ENCODE peak calls at places on chromosome 14, in nine cellular contexts. P is nucleus accumbens; X is CD8-positive, alpha-beta memory T cell; O is frontal cortex; T is central memory CD4-positive, alpha-beta T cell; D is astrocyte of the spinal cord; S is right lobe of liver; R is anterior cingulate cortex; Z is left colon. F is an unnamed sample.

GRCh38 chr14:88422919-88423318 is 37.5 kb downstream of the SPATA7 start:
- DNase-seq in P (no peak), X (no peak), O (no peak), T (no peak), D (peak; percentile 46), S (no peak), R (no peak), Z (no peak), F (peak; percentile 51)

GRCh38 chr14:51442513-51443175 is 202.6 kb downstream of the TMX1 start:
- DNase-seq in P (no peak), X (no peak), O (no peak), T (no peak), D (peak; percentile 97), S (no peak), R (no peak), Z (no peak), F (peak; percentile 98)

GRCh38 chr14:88482524-88482923 is 72.3 kb downstream of the PTPN21 start:
- DNase-seq in P (no peak), X (no peak), O (no peak), T (no peak), D (no peak), S (no peak), R (no peak), Z (no peak), F (no peak)

GRCh38 chr14:72679106-72679505 is 214.8 kb downstream of the DPF3 start:
- DNase-seq in P (no peak), X (no peak), O (peak; percentile 37), T (no peak), D (peak; percentile 54), S (no peak), R (no peak), Z (no peak), F (no peak)

GRCh38 chr14:31921741-31922140 is 155.4 kb upstream of the ARHGAP5 start:
- DNase-seq in P (no peak), X (no peak), O (no peak), T (no peak), D (no peak), S (no peak), R (no peak), Z (no peak), F (no peak)

GRCh38 chr14:64788706-64789105 is 84.5 kb downstream of the PLEKHG3 start:
- DNase-seq in P (no peak), X (no peak), O (no peak), T (no peak), D (peak; percentile 88), S (no peak), R (no peak), Z (no peak), F (peak; percentile 94)

GRCh38 chr14:94284221-94284620 is 8.8 kb downstream of the SERPINA10 start:
- DNase-seq in P (no peak), X (no peak), O (no peak), T (no peak), D (peak; percentile 23), S (no peak), R (no peak), Z (no peak), F (no peak)

GRCh38 chr14:87996276-87996592 is 3.3 kb upstream of the GALC start:
- DNase-seq in P (no peak), X (no peak), O (no peak), T (no peak), D (no peak), S (no peak), R (no peak), Z (no peak), F (no peak)

GRCh38 chr14:64731141-64731581 is 26.9 kb downstream of the PLEKHG3 start:
- DNase-seq in P (no peak), X (no peak), O (no peak), T (no peak), D (no peak), S (peak; percentile 43), R (no peak), Z (no peak), F (no peak)

GRCh38 chr14:102046337-102047278 is 40.2 kb downstream of the HSP90AA1 start:
- DNase-seq in P (peak; percentile 45), X (peak; percentile 19), O (peak; percentile 74), T (no peak), D (peak; percentile 41), S (peak; percentile 73), R (no peak), Z (peak; percentile 90), F (no peak)

GRCh38 chr14:30585204-30585603 is 26.2 kb downstream of the G2E3 start:
- DNase-seq in P (no peak), X (no peak), O (no peak), T (no peak), D (no peak), S (no peak), R (no peak), Z (no peak), F (no peak)

GRCh38 chr14:49977126-49977841 is 84.4 kb downstream of the ARF6 start:
- DNase-seq in P (no peak), X (peak; percentile 27), O (no peak), T (peak; percentile 56), D (no peak), S (no peak), R (no peak), Z (no peak), F (no peak)

GRCh38 chr14:32468955-32469354 is 139.9 kb downstream of the AKAP6 start:
- DNase-seq in P (no peak), X (no peak), O (no peak), T (no peak), D (peak; percentile 78), S (no peak), R (no peak), Z (no peak), F (peak; percentile 77)

GRCh38 chr14:98173291-98173690 is 1098.7 kb downstream of the BCL11B start:
- DNase-seq in P (no peak), X (peak; percentile 79), O (no peak), T (peak; percentile 79), D (no peak), S (no peak), R (no peak), Z (peak; percentile 46), F (no peak)

GRCh38 chr14:33925209-33925608 is 25.7 kb downstream of the EGLN3 start:
- DNase-seq in P (no peak), X (no peak), O (no peak), T (no peak), D (no peak), S (no peak), R (no peak), Z (no peak), F (no peak)

GRCh38 chr14:60079723-60080122 is 12.0 kb upstream of the PCNX4 start:
- DNase-seq in P (no peak), X (no peak), O (no peak), T (no peak), D (no peak), S (no peak), R (no peak), Z (no peak), F (no peak)